ENCODE peak calls at places on chromosomes 2 and 18, in four cellular contexts. One of them, this sample, is unnamed.

GRCh38 chr18:1014951-1015627 is 110.4 kb downstream of the ADCYAP1 start:
- DNase-seq in fibroblast of pulmonary artery: peak; percentile 67
- DNase-seq in cardiac fibroblast: peak; percentile 82
- DNase-seq in HepG2: no peak
- DNase-seq in this sample: peak; percentile 47

GRCh38 chr2:241357531-241357930 is 1.4 kb downstream of the FARP2 start:
- DNase-seq in fibroblast of pulmonary artery: no peak
- DNase-seq in cardiac fibroblast: no peak
- DNase-seq in HepG2: no peak
- DNase-seq in this sample: no peak

GRCh38 chr2:111900859-111901258 is 2.5 kb downstream of the MERTK start:
- DNase-seq in fibroblast of pulmonary artery: peak; percentile 49
- DNase-seq in cardiac fibroblast: peak; percentile 52
- DNase-seq in HepG2: peak; percentile 58
- DNase-seq in this sample: peak; percentile 45

GRCh38 chr18:61569176-61569892 is 236.1 kb downstream of the CDH20 start:
- DNase-seq in fibroblast of pulmonary artery: peak; percentile 79
- DNase-seq in cardiac fibroblast: peak; percentile 81
- DNase-seq in HepG2: no peak
- DNase-seq in this sample: peak; percentile 80

GRCh38 chr18:54260376-54261072 is 8.8 kb upstream of the POLI start:
- DNase-seq in fibroblast of pulmonary artery: peak; percentile 60
- DNase-seq in cardiac fibroblast: peak; percentile 73
- DNase-seq in HepG2: peak; percentile 14
- DNase-seq in this sample: no peak

GRCh38 chr2:14749869-14750268 is 117.4 kb downstream of the LRATD1 start:
- DNase-seq in fibroblast of pulmonary artery: no peak
- DNase-seq in cardiac fibroblast: no peak
- DNase-seq in HepG2: no peak
- DNase-seq in this sample: peak; percentile 21

GRCh38 chr2:210707900-210708299 is 151.5 kb downstream of the CPS1 start:
- DNase-seq in fibroblast of pulmonary artery: no peak
- DNase-seq in cardiac fibroblast: no peak
- DNase-seq in HepG2: no peak
- DNase-seq in this sample: no peak

GRCh38 chr2:222609391-222609790 is 46.5 kb downstream of the FARSB start:
- DNase-seq in fibroblast of pulmonary artery: peak; percentile 38
- DNase-seq in cardiac fibroblast: peak; percentile 51
- DNase-seq in HepG2: no peak
- DNase-seq in this sample: no peak

GRCh38 chr2:73931531-73932500 is 5.1 kb downstream of the DGUOK start:
- DNase-seq in fibroblast of pulmonary artery: no peak
- DNase-seq in cardiac fibroblast: no peak
- DNase-seq in HepG2: no peak
- DNase-seq in this sample: peak; percentile 44

GRCh38 chr2:4992226-4992625 is 700.0 kb upstream of the SOX11 start:
- DNase-seq in fibroblast of pulmonary artery: no peak
- DNase-seq in cardiac fibroblast: no peak
- DNase-seq in HepG2: no peak
- DNase-seq in this sample: no peak

GRCh38 chr2:72222829-72223564 is 75.3 kb upstream of the CYP26B1 start:
- DNase-seq in fibroblast of pulmonary artery: no peak
- DNase-seq in cardiac fibroblast: no peak
- DNase-seq in HepG2: no peak
- DNase-seq in this sample: peak; percentile 60

GRCh38 chr2:132497591-132497990 is 81.0 kb downstream of the GPR39 start:
- DNase-seq in fibroblast of pulmonary artery: no peak
- DNase-seq in cardiac fibroblast: no peak
- DNase-seq in HepG2: no peak
- DNase-seq in this sample: no peak

GRCh38 chr2:188884552-188884951 is 89.6 kb upstream of the COL3A1 start:
- DNase-seq in fibroblast of pulmonary artery: peak; percentile 37
- DNase-seq in cardiac fibroblast: peak; percentile 54
- DNase-seq in HepG2: no peak
- DNase-seq in this sample: peak; percentile 22

GRCh38 chr2:159615936-159616733 is at the start of gene BAZ2B:
- DNase-seq in fibroblast of pulmonary artery: peak; percentile 88
- DNase-seq in cardiac fibroblast: peak; percentile 83
- DNase-seq in HepG2: peak; percentile 39
- DNase-seq in this sample: peak; percentile 88

GRCh38 chr2:37837576-37838335 is 87.3 kb upstream of the RMDN2 start:
- DNase-seq in fibroblast of pulmonary artery: peak; percentile 53
- DNase-seq in cardiac fibroblast: peak; percentile 48
- DNase-seq in HepG2: no peak
- DNase-seq in this sample: no peak

GRCh38 chr2:119409506-119409905 is 22.1 kb upstream of the TMEM37 start:
- DNase-seq in fibroblast of pulmonary artery: no peak
- DNase-seq in cardiac fibroblast: no peak
- DNase-seq in HepG2: no peak
- DNase-seq in this sample: no peak

GRCh38 chr2:52881606-52882005 is 886.0 kb upstream of the CHAC2 start:
- DNase-seq in fibroblast of pulmonary artery: no peak
- DNase-seq in cardiac fibroblast: no peak
- DNase-seq in HepG2: no peak
- DNase-seq in this sample: peak; percentile 68

GRCh38 chr18:3162181-3162580 is 57.6 kb downstream of the MYOM1 start:
- DNase-seq in fibroblast of pulmonary artery: no peak
- DNase-seq in cardiac fibroblast: no peak
- DNase-seq in HepG2: no peak
- DNase-seq in this sample: no peak

GRCh38 chr2:210128961-210129360 is 42.2 kb downstream of the KANSL1L start:
- DNase-seq in fibroblast of pulmonary artery: peak; percentile 19
- DNase-seq in cardiac fibroblast: peak; percentile 25
- DNase-seq in HepG2: peak; percentile 16
- DNase-seq in this sample: peak; percentile 11

GRCh38 chr2:168992026-168992425 is 39.1 kb downstream of the ABCB11 start:
- DNase-seq in fibroblast of pulmonary artery: peak; percentile 46
- DNase-seq in cardiac fibroblast: peak; percentile 34
- DNase-seq in HepG2: no peak
- DNase-seq in this sample: no peak

GRCh38 chr2:50754514-50754913 is 277.4 kb downstream of the NRXN1 start:
- DNase-seq in fibroblast of pulmonary artery: no peak
- DNase-seq in cardiac fibroblast: no peak
- DNase-seq in HepG2: no peak
- DNase-seq in this sample: no peak

GRCh38 chr2:214808481-214808931 is 977 bp downstream of the BARD1 start:
- DNase-seq in fibroblast of pulmonary artery: no peak
- DNase-seq in cardiac fibroblast: no peak
- DNase-seq in HepG2: no peak
- DNase-seq in this sample: peak; percentile 32

GRCh38 chr2:204687776-204688175 is 142.5 kb downstream of the PARD3B start:
- DNase-seq in fibroblast of pulmonary artery: no peak
- DNase-seq in cardiac fibroblast: no peak
- DNase-seq in HepG2: no peak
- DNase-seq in this sample: no peak

GRCh38 chr2:204706939-204707338 is 161.7 kb downstream of the PARD3B start:
- DNase-seq in fibroblast of pulmonary artery: peak; percentile 37
- DNase-seq in cardiac fibroblast: peak; percentile 8
- DNase-seq in HepG2: no peak
- DNase-seq in this sample: no peak

GRCh38 chr2:8886197-8886508 is 48.7 kb upstream of the KIDINS220 start:
- DNase-seq in fibroblast of pulmonary artery: no peak
- DNase-seq in cardiac fibroblast: no peak
- DNase-seq in HepG2: no peak
- DNase-seq in this sample: no peak

GRCh38 chr2:211800001-211800400 is 738.6 kb downstream of the ERBB4 start:
- DNase-seq in fibroblast of pulmonary artery: no peak
- DNase-seq in cardiac fibroblast: no peak
- DNase-seq in HepG2: no peak
- DNase-seq in this sample: no peak

GRCh38 chr2:239348563-239349447 is 52.0 kb downstream of the HDAC4 start:
- DNase-seq in fibroblast of pulmonary artery: no peak
- DNase-seq in cardiac fibroblast: no peak
- DNase-seq in HepG2: no peak
- DNase-seq in this sample: peak; percentile 46

GRCh38 chr2:236454076-236454475 is 115.5 kb upstream of the ACKR3 start:
- DNase-seq in fibroblast of pulmonary artery: no peak
- DNase-seq in cardiac fibroblast: no peak
- DNase-seq in HepG2: no peak
- DNase-seq in this sample: no peak

GRCh38 chr2:16044946-16045456 is 104.7 kb downstream of the MYCN start:
- DNase-seq in fibroblast of pulmonary artery: no peak
- DNase-seq in cardiac fibroblast: no peak
- DNase-seq in HepG2: no peak
- DNase-seq in this sample: no peak

GRCh38 chr2:61763605-61764034 is 90.2 kb downstream of the FAM161A start:
- DNase-seq in fibroblast of pulmonary artery: peak; percentile 90
- DNase-seq in cardiac fibroblast: peak; percentile 91
- DNase-seq in HepG2: peak; percentile 45
- DNase-seq in this sample: peak; percentile 84

GRCh38 chr2:106886916-106887758 is 1.2 kb upstream of the ST6GAL2 start:
- DNase-seq in fibroblast of pulmonary artery: no peak
- DNase-seq in cardiac fibroblast: peak; percentile 21
- DNase-seq in HepG2: no peak
- DNase-seq in this sample: peak; percentile 41

GRCh38 chr2:118477111-118477517 is 370.3 kb downstream of the EN1 start:
- DNase-seq in fibroblast of pulmonary artery: no peak
- DNase-seq in cardiac fibroblast: no peak
- DNase-seq in HepG2: peak; percentile 88
- DNase-seq in this sample: no peak

GRCh38 chr18:75895135-75895534 is 467.6 kb upstream of the SMIM21 start:
- DNase-seq in fibroblast of pulmonary artery: no peak
- DNase-seq in cardiac fibroblast: no peak
- DNase-seq in HepG2: no peak
- DNase-seq in this sample: no peak

GRCh38 chr18:75898666-75899065 is 471.2 kb upstream of the SMIM21 start:
- DNase-seq in fibroblast of pulmonary artery: no peak
- DNase-seq in cardiac fibroblast: no peak
- DNase-seq in HepG2: no peak
- DNase-seq in this sample: no peak

GRCh38 chr18:75896865-75897264 is 469.4 kb upstream of the SMIM21 start:
- DNase-seq in fibroblast of pulmonary artery: no peak
- DNase-seq in cardiac fibroblast: no peak
- DNase-seq in HepG2: peak; percentile 8
- DNase-seq in this sample: no peak
- TF ChIP-seq CTCF in fibroblast of pulmonary artery: no peak
- TF ChIP-seq CTCF in cardiac fibroblast: no peak
- TF ChIP-seq CTCF in HepG2: peak; percentile 39
- TF ChIP-seq CTCF in this sample: no peak

GRCh38 chr18:14997367-14997766 is 249.4 kb downstream of the ANKRD30B start:
- DNase-seq in fibroblast of pulmonary artery: no peak
- DNase-seq in cardiac fibroblast: no peak
- DNase-seq in HepG2: no peak
- DNase-seq in this sample: no peak

GRCh38 chr18:14999085-14999975 is 251.4 kb downstream of the ANKRD30B start:
- DNase-seq in fibroblast of pulmonary artery: no peak
- DNase-seq in cardiac fibroblast: no peak
- DNase-seq in HepG2: no peak
- DNase-seq in this sample: no peak
- H3K4me3 ChIP-seq in fibroblast of pulmonary artery: no peak overlapping the region
- H3K4me3 ChIP-seq in cardiac fibroblast: no peak overlapping the region
- H3K4me3 ChIP-seq in HepG2: no peak overlapping the region
- H3K4me3 ChIP-seq in this sample: peak overlapping the region; percentile 12

GRCh38 chr2:180258041-180258537 is 251.0 kb upstream of the CWC22 start:
- DNase-seq in fibroblast of pulmonary artery: no peak
- DNase-seq in cardiac fibroblast: no peak
- DNase-seq in HepG2: no peak
- DNase-seq in this sample: no peak
- TF ChIP-seq CTCF in fibroblast of pulmonary artery: no peak
- TF ChIP-seq CTCF in cardiac fibroblast: no peak
- TF ChIP-seq CTCF in HepG2: no peak
- TF ChIP-seq CTCF in this sample: no peak

GRCh38 chr2:218896501-218897393 is 16.1 kb downstream of the WNT10A start:
- DNase-seq in fibroblast of pulmonary artery: no peak
- DNase-seq in cardiac fibroblast: no peak
- DNase-seq in HepG2: no peak
- DNase-seq in this sample: no peak

GRCh38 chr2:218895326-218895725 is 14.7 kb downstream of the WNT10A start:
- DNase-seq in fibroblast of pulmonary artery: no peak
- DNase-seq in cardiac fibroblast: no peak
- DNase-seq in HepG2: no peak
- DNase-seq in this sample: no peak

GRCh38 chr2:218894168-218895157 is 13.8 kb downstream of the WNT10A start:
- DNase-seq in fibroblast of pulmonary artery: no peak
- DNase-seq in cardiac fibroblast: no peak
- DNase-seq in HepG2: no peak
- DNase-seq in this sample: no peak

GRCh38 chr2:218897394-218898108 is 16.9 kb downstream of the WNT10A start:
- DNase-seq in fibroblast of pulmonary artery: no peak
- DNase-seq in cardiac fibroblast: no peak
- DNase-seq in HepG2: no peak
- DNase-seq in this sample: no peak

GRCh38 chr2:218895758-218896500 is 15.3 kb downstream of the WNT10A start:
- DNase-seq in fibroblast of pulmonary artery: no peak
- DNase-seq in cardiac fibroblast: no peak
- DNase-seq in HepG2: no peak
- DNase-seq in this sample: no peak
- H3K4me3 ChIP-seq in fibroblast of pulmonary artery: no peak overlapping the region
- H3K4me3 ChIP-seq in cardiac fibroblast: no peak overlapping the region
- H3K4me3 ChIP-seq in HepG2: no peak overlapping the region
- H3K4me3 ChIP-seq in this sample: no peak overlapping the region

GRCh38 chr2:220572385-220572784 is 945.0 kb downstream of the SLC4A3 start:
- DNase-seq in fibroblast of pulmonary artery: peak; percentile 7
- DNase-seq in cardiac fibroblast: no peak
- DNase-seq in HepG2: no peak
- DNase-seq in this sample: peak; percentile 9
- TF ChIP-seq CTCF in fibroblast of pulmonary artery: no peak
- TF ChIP-seq CTCF in cardiac fibroblast: no peak
- TF ChIP-seq CTCF in HepG2: no peak
- TF ChIP-seq CTCF in this sample: no peak

GRCh38 chr2:227627769-227628168 is 10.5 kb downstream of the SCYGR4 start:
- DNase-seq in fibroblast of pulmonary artery: no peak
- DNase-seq in cardiac fibroblast: no peak
- DNase-seq in HepG2: no peak
- DNase-seq in this sample: no peak

GRCh38 chr2:227626580-227627151 is 9.4 kb downstream of the SCYGR4 start:
- DNase-seq in fibroblast of pulmonary artery: no peak
- DNase-seq in cardiac fibroblast: no peak
- DNase-seq in HepG2: no peak
- DNase-seq in this sample: no peak

GRCh38 chr2:227632827-227633226 is 15.5 kb downstream of the SCYGR4 start:
- DNase-seq in fibroblast of pulmonary artery: no peak
- DNase-seq in cardiac fibroblast: no peak
- DNase-seq in HepG2: no peak
- DNase-seq in this sample: no peak

GRCh38 chr2:227630322-227630721 is 13.0 kb downstream of the SCYGR4 start:
- DNase-seq in fibroblast of pulmonary artery: no peak
- DNase-seq in cardiac fibroblast: no peak
- DNase-seq in HepG2: no peak
- DNase-seq in this sample: no peak

GRCh38 chr2:227629435-227629834 is 12.1 kb downstream of the SCYGR4 start:
- DNase-seq in fibroblast of pulmonary artery: no peak
- DNase-seq in cardiac fibroblast: no peak
- DNase-seq in HepG2: no peak
- DNase-seq in this sample: no peak
- H3K4me3 ChIP-seq in fibroblast of pulmonary artery: no peak overlapping the region
- H3K4me3 ChIP-seq in cardiac fibroblast: no peak overlapping the region
- H3K4me3 ChIP-seq in HepG2: no peak overlapping the region
- H3K4me3 ChIP-seq in this sample: no peak overlapping the region

GRCh38 chr2:238061310-238062202 is 755 bp downstream of the SCLY start:
- DNase-seq in fibroblast of pulmonary artery: peak; percentile 41
- DNase-seq in cardiac fibroblast: peak; percentile 46
- DNase-seq in HepG2: peak; percentile 35
- DNase-seq in this sample: peak; percentile 38
- TF ChIP-seq CTCF in fibroblast of pulmonary artery: no peak
- TF ChIP-seq CTCF in cardiac fibroblast: no peak
- TF ChIP-seq CTCF in HepG2: no peak
- TF ChIP-seq CTCF in this sample: no peak

This sample was measured in astrocyte of the spinal cord.